ENCODE peak calls at places on chromosomes 11 and 22, in four cellular contexts. One of them, this sample, is unnamed.
A peak's percentile ranks its signal among the peaks of the same experiment; 100 is the strongest.

GRCh38 chr11:119361056-119361787 is 14.7 kb upstream of the MFRP start:
- DNase-seq in K562: peak; percentile 67
- DNase-seq in GM23248: peak; percentile 92
- DNase-seq in H9: peak; percentile 82
- DNase-seq in this sample: peak; percentile 82

GRCh38 chr11:85040166-85040565 is 587.0 kb downstream of the DLG2 start:
- DNase-seq in GM23248: no peak
- DNase-seq in H9: no peak
- DNase-seq in K562: no peak
- DNase-seq in this sample: peak; percentile 5

GRCh38 chr11:117919326-117920275 is 9.6 kb downstream of the TMPRSS13 start:
- DNase-seq in H9: no peak
- DNase-seq in K562: no peak
- DNase-seq in GM23248: no peak
- DNase-seq in this sample: no peak

GRCh38 chr11:67572747-67573419 is 10.7 kb upstream of the GSTP1 start:
- DNase-seq in H9: peak; percentile 77
- DNase-seq in GM23248: peak; percentile 73
- DNase-seq in K562: peak; percentile 30
- DNase-seq in this sample: peak; percentile 59

GRCh38 chr11:8913961-8914660 is 3.1 kb downstream of the AKIP1 start:
- DNase-seq in H9: peak; percentile 61
- DNase-seq in GM23248: peak; percentile 59
- DNase-seq in K562: peak; percentile 32
- DNase-seq in this sample: peak; percentile 54

GRCh38 chr11:64857485-64857884 is 13.0 kb upstream of the CDC42BPG start:
- DNase-seq in H9: no peak
- DNase-seq in GM23248: no peak
- DNase-seq in K562: no peak
- DNase-seq in this sample: no peak

GRCh38 chr11:130677486-130678153 is 229.2 kb downstream of the ADAMTS15 start:
- DNase-seq in GM23248: peak; percentile 88
- DNase-seq in H9: peak; percentile 71
- DNase-seq in K562: no peak
- DNase-seq in this sample: peak; percentile 94

GRCh38 chr11:66625752-66626149 is 9.3 kb downstream of the RBM14 start:
- DNase-seq in H9: no peak
- DNase-seq in K562: no peak
- DNase-seq in GM23248: no peak
- DNase-seq in this sample: no peak

GRCh38 chr11:3631331-3631730 is 10.5 kb downstream of the ART5 start:
- DNase-seq in GM23248: peak; percentile 49
- DNase-seq in K562: no peak
- DNase-seq in H9: no peak
- DNase-seq in this sample: no peak

GRCh38 chr22:23675502-23676415 is 15.1 kb upstream of the RGL4 start:
- DNase-seq in K562: no peak
- DNase-seq in GM23248: no peak
- DNase-seq in H9: no peak
- DNase-seq in this sample: no peak

GRCh38 chr22:44385781-44386180 is 73.0 kb upstream of the SHISAL1 start:
- DNase-seq in GM23248: no peak
- DNase-seq in K562: no peak
- DNase-seq in H9: no peak
- DNase-seq in this sample: no peak

GRCh38 chr22:39252461-39253391 is 7.9 kb upstream of the PDGFB start:
- DNase-seq in GM23248: peak; percentile 46
- DNase-seq in K562: no peak
- DNase-seq in H9: no peak
- DNase-seq in this sample: peak; percentile 32

GRCh38 chr11:62427630-62428233 is 8.9 kb downstream of the SCGB1A1 start:
- DNase-seq in GM23248: peak; percentile 76
- DNase-seq in K562: no peak
- DNase-seq in H9: no peak
- DNase-seq in this sample: peak; percentile 74

GRCh38 chr11:29025001-29025400 is 916.8 kb downstream of the METTL15 start:
- DNase-seq in K562: no peak
- DNase-seq in H9: no peak
- DNase-seq in GM23248: peak; percentile 29
- DNase-seq in this sample: peak; percentile 44

GRCh38 chr11:63478896-63479295 is 12.1 kb downstream of the PLAAT5 start:
- DNase-seq in GM23248: peak; percentile 78
- DNase-seq in K562: peak; percentile 67
- DNase-seq in H9: peak; percentile 74
- DNase-seq in this sample: peak; percentile 86

GRCh38 chr22:27851974-27852713 is 50.6 kb upstream of the MN1 start:
- DNase-seq in GM23248: peak; percentile 37
- DNase-seq in K562: no peak
- DNase-seq in H9: no peak
- DNase-seq in this sample: no peak

GRCh38 chr11:15072551-15073143 is 746 bp upstream of the CALCB start:
- DNase-seq in H9: no peak
- DNase-seq in GM23248: no peak
- DNase-seq in K562: no peak
- DNase-seq in this sample: no peak

GRCh38 chr11:71488086-71488967 is 35.3 kb downstream of the NADSYN1 start:
- DNase-seq in H9: peak; percentile 49
- DNase-seq in GM23248: no peak
- DNase-seq in K562: peak; percentile 42
- DNase-seq in this sample: peak; percentile 66

GRCh38 chr11:118251858-118252652 is at the start of gene MPZL3:
- DNase-seq in H9: peak; percentile 92
- DNase-seq in GM23248: peak; percentile 59
- DNase-seq in K562: peak; percentile 84
- DNase-seq in this sample: peak; percentile 69

GRCh38 chr11:5226732-5227327 is at the start of gene HBB:
- DNase-seq in GM23248: no peak
- DNase-seq in K562: no peak
- DNase-seq in H9: no peak
- DNase-seq in this sample: no peak

GRCh38 chr11:128451651-128452470 is 135.5 kb downstream of the ETS1 start:
- DNase-seq in GM23248: no peak
- DNase-seq in H9: peak; percentile 37
- DNase-seq in K562: no peak
- DNase-seq in this sample: peak; percentile 66

GRCh38 chr11:35289821-35290220 is 129.5 kb downstream of the SLC1A2 start:
- DNase-seq in GM23248: peak; percentile 76
- DNase-seq in K562: no peak
- DNase-seq in H9: no peak
- DNase-seq in this sample: peak; percentile 76

GRCh38 chr11:74011360-74012071 is 2.6 kb upstream of the UCP3 start:
- DNase-seq in K562: peak; percentile 72
- DNase-seq in GM23248: peak; percentile 55
- DNase-seq in H9: no peak
- DNase-seq in this sample: no peak

GRCh38 chr11:29159552-29160465 is 857.0 kb downstream of the KCNA4 start:
- DNase-seq in H9: peak; percentile 69
- DNase-seq in K562: peak; percentile 6
- DNase-seq in GM23248: peak; percentile 86
- DNase-seq in this sample: peak; percentile 68

GRCh38 chr22:20606041-20606783 is 98.8 kb downstream of the MED15 start:
- DNase-seq in GM23248: peak; percentile 76
- DNase-seq in K562: peak; percentile 97
- DNase-seq in H9: peak; percentile 95
- DNase-seq in this sample: peak; percentile 44

GRCh38 chr11:100777118-100777517 is 90.0 kb downstream of the ARHGAP42 start:
- DNase-seq in H9: no peak
- DNase-seq in GM23248: no peak
- DNase-seq in K562: no peak
- DNase-seq in this sample: no peak

GRCh38 chr11:100776212-100776896 is 89.3 kb downstream of the ARHGAP42 start:
- DNase-seq in GM23248: peak; percentile 38
- DNase-seq in K562: no peak
- DNase-seq in H9: no peak
- DNase-seq in this sample: peak; percentile 86

GRCh38 chr11:100778386-100778785 is 91.3 kb downstream of the ARHGAP42 start:
- DNase-seq in K562: no peak
- DNase-seq in GM23248: no peak
- DNase-seq in H9: no peak
- DNase-seq in this sample: no peak

GRCh38 chr11:100777736-100778135 is 90.6 kb downstream of the ARHGAP42 start:
- DNase-seq in H9: no peak
- DNase-seq in GM23248: no peak
- DNase-seq in K562: no peak
- DNase-seq in this sample: no peak

DNA sequence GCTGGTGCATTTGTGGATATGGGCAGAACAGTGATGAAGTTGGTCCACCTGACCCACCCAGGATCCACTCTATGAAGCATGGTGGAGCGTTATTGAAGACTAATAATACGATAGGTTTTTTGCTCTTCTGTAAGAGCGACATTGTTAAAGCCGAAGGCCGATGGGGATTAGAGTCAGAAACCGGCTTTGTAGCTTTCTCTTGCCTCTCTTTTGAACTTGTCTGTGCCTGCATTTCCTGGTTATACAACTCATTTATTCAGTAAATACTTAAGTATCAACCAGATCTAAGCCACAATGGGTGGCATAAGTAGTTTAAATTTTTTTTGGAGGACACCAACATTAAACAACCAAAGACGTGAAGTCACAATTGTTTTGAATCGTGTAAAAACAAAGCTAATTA is 93.4 kb downstream of the ARHGAP42 start:
- DNase-seq in H9: no peak
- DNase-seq in K562: no peak
- DNase-seq in GM23248: no peak
- DNase-seq in this sample: no peak
- H3K79me2 ChIP-seq in H9: no peaks in the 10 kb centered on the region
- H3K79me2 ChIP-seq in K562: no peaks in the 10 kb centered on the region
- H3K79me2 ChIP-seq in GM23248: no peaks in the 10 kb centered on the region
- H3K79me2 ChIP-seq in this sample: no peaks in the 10 kb centered on the region

GRCh38 chr22:29716814-29717213 is 3.0 kb upstream of the CABP7 start:
- DNase-seq in GM23248: peak; percentile 82
- DNase-seq in H9: peak; percentile 88
- DNase-seq in K562: peak; percentile 66
- DNase-seq in this sample: peak; percentile 81
- H3K27me3 ChIP-seq in GM23248: peaks cover 44% of the 10 kb centered on the region
- H3K27me3 ChIP-seq in H9: peaks cover 24% of the 10 kb centered on the region
- H3K27me3 ChIP-seq in K562: no peaks in the 10 kb centered on the region
- H3K27me3 ChIP-seq in this sample: peaks cover 22% of the 10 kb centered on the region

DNA sequence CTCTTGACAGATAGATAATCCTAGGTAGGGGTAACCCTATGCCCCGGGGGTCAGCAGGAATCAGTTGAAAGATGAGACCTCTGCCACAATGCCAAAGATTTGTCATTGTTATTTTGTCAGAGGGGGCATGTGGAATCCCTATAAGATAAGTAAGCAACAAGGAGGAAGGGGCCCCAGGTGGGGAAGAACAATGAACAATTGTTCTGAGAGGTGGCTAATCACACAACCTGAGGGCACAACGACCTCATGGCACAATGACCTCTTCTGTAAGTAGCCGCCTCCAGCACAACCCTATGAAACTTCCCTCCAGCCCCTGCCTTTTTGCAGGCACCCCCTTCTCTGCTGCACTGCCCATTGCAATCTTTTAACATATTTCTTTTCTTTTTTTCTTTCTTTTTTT is 11.8 kb upstream of the FBLN1 start:
- DNase-seq in K562: no peak
- DNase-seq in GM23248: no peak
- DNase-seq in H9: no peak
- DNase-seq in this sample: no peak
- H3K9me3 ChIP-seq in K562: no peaks in the 10 kb centered on the region
- H3K9me3 ChIP-seq in GM23248: no peaks in the 10 kb centered on the region
- H3K9me3 ChIP-seq in H9: no peaks in the 10 kb centered on the region
- H3K9me3 ChIP-seq in this sample: no peaks in the 10 kb centered on the region

GRCh38 chr22:46654426-46654825 is 34.2 kb downstream of the GRAMD4 start:
- DNase-seq in K562: no peak
- DNase-seq in GM23248: no peak
- DNase-seq in H9: no peak
- DNase-seq in this sample: no peak

GRCh38 chr22:46653596-46653995 is 33.4 kb downstream of the GRAMD4 start:
- DNase-seq in K562: no peak
- DNase-seq in H9: no peak
- DNase-seq in GM23248: no peak
- DNase-seq in this sample: no peak

GRCh38 chr22:46651316-46651715 is 31.1 kb downstream of the GRAMD4 start:
- DNase-seq in GM23248: no peak
- DNase-seq in K562: no peak
- DNase-seq in H9: no peak
- DNase-seq in this sample: no peak

GRCh38 chr22:46652081-46652929 is 32.1 kb downstream of the GRAMD4 start:
- DNase-seq in H9: no peak
- DNase-seq in GM23248: no peak
- DNase-seq in K562: peak; percentile 65
- DNase-seq in this sample: peak; percentile 22

DNA sequence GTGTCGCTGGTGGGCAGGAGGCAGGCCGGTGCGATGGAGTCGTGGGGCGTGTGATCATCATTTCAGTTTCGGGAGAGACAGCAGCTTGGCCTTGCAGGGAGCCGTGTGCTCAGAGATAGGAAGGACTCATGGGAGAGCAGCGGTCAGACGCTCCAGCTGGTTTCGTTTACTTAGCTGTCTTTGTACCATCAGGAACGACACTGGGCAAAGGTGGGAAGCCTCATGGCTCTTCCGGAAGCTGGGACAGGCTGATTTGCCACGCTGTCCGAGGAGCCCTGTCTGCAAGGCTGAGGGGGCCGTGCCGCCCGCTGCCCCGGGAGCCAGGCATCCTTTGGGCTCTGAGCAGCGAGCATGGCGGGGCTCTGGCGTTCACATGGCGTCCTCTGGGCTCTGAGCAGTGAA is 32.7 kb downstream of the GRAMD4 start:
- DNase-seq in K562: no peak
- DNase-seq in GM23248: no peak
- DNase-seq in H9: no peak
- DNase-seq in this sample: peak; percentile 64
- H3K79me2 ChIP-seq in K562: peaks cover 54% of the 10 kb centered on the region
- H3K79me2 ChIP-seq in GM23248: no peaks in the 10 kb centered on the region
- H3K79me2 ChIP-seq in H9: no peaks in the 10 kb centered on the region
- H3K79me2 ChIP-seq in this sample: no peaks in the 10 kb centered on the region

GRCh38 chr11:44322243-44322642 is 12.3 kb upstream of the ALX4 start:
- DNase-seq in H9: no peak
- DNase-seq in GM23248: no peak
- DNase-seq in K562: no peak
- DNase-seq in this sample: no peak
- H3K27me3 ChIP-seq in H9: peaks cover 77% of the 10 kb centered on the region
- H3K27me3 ChIP-seq in GM23248: peaks cover 97% of the 10 kb centered on the region
- H3K27me3 ChIP-seq in K562: peaks cover 11% of the 10 kb centered on the region
- H3K27me3 ChIP-seq in this sample: peaks cover 79% of the 10 kb centered on the region